ENCODE peak calls at places on chromosomes 3 and 15, in four cellular contexts. Q is WTC11, S is SK-N-SH, N is H1. V is an unnamed sample.

GRCh38 chr3:171260430-171260829 is 199.8 kb downstream of the TNIK start:
- DNase-seq in Q (no peak), S (no peak), N (no peak), V (no peak)

GRCh38 chr3:42803800-42804112 is 534 bp downstream of the HIGD1A start:
- DNase-seq in Q (peak), N (no peak), S (peak), V (peak)

GRCh38 chr3:16243706-16244490 is 20.8 kb downstream of the DPH3 start:
- DNase-seq in S (no peak), Q (no peak), N (no peak), V (no peak)

GRCh38 chr15:59550520-59550919 is 61.1 kb upstream of the GCNT3 start:
- DNase-seq in Q (no peak), N (no peak), S (no peak), V (no peak)

GRCh38 chr3:49199244-49199899 is 28.0 kb downstream of the KLHDC8B start:
- DNase-seq in N (peak), Q (peak), S (peak), V (no peak)

GRCh38 chr3:172127929-172128580 is 88.7 kb downstream of the FNDC3B start:
- DNase-seq in Q (no peak), N (no peak), S (no peak), V (no peak)

GRCh38 chr3:194204036-194204792 is 68.3 kb downstream of the HES1 start:
- DNase-seq in S (no peak), N (peak), Q (peak), V (no peak)

GRCh38 chr15:35393403-35393802 is 152.6 kb downstream of the DPH6 start:
- DNase-seq in N (no peak), S (no peak), Q (no peak), V (no peak)

GRCh38 chr3:186719945-186720739 is 3.0 kb downstream of the KNG1 start:
- DNase-seq in Q (no peak), S (peak), N (no peak), V (peak)

GRCh38 chr15:45126535-45127158 is 3.0 kb downstream of the DUOXA1 start:
- DNase-seq in N (no peak), S (no peak), Q (no peak), V (peak)

GRCh38 chr3:114527036-114527644 is 233.3 kb downstream of the TIGIT start:
- DNase-seq in S (peak), Q (peak), N (no peak), V (peak)

GRCh38 chr3:77042892-77043291 is 3.0 kb downstream of the ROBO2 start:
- DNase-seq in Q (no peak), S (peak), N (no peak), V (no peak)

GRCh38 chr3:7960601-7961000 is 541.0 kb upstream of the LMCD1 start:
- DNase-seq in Q (no peak), S (no peak), N (no peak), V (no peak)

GRCh38 chr3:13040381-13041074 is 32.7 kb downstream of the IQSEC1 start:
- DNase-seq in S (peak), Q (no peak), N (no peak), V (peak)
- TF ChIP-seq TEAD4 in S (no peak), Q (no peak), N (no peak), V (no peak)

DNA sequence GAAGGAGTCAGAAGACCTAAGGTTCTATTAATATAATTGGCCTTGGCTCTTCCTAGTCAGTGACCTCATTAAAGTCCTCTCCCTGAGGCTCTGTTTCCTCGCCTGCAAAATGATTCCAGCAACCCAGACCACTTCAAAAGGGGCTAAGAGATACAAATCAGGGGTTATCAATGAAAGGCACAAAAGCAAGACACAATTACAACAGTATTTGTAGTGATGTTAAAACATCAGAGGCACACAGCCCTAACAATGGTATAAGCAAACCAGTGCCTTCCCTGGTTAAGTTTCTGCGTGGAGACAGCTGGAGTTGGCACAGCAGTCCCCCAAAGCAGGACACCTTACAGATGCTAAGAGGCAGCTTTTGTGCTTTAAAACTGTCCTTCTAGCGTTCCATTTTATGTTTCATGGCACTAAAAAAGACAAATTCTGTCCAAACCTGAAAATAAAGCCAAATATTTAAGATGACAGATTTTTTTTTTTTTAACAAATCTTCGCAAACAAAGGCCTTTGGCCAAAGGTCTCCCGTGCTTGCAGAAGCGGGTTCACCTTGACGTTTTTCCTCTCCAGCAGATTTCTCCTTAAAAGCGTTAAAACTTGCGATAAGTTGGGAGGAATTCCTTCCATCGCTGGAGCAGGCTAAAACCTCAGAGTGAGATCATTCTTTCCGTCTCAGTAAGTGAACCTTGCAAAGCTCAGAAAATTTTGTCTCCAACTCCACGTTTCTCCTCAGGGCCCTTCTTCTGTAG is 1.0 kb downstream of the ZNF280D start:
- DNase-seq in Q (no peak), S (peak), N (no peak), V (no peak)
- TF ChIP-seq TEAD4 in Q (no peak), S (no peak), N (no peak), V (no peak)

GRCh38 chr3:130834476-130834875 is 59.4 kb upstream of the ATP2C1 start:
- DNase-seq in S (no peak), Q (no peak), N (no peak), V (no peak)
- TF ChIP-seq TEAD4 in S (no peak), Q (no peak), N (no peak), V (no peak)

GRCh38 chr15:34365836-34366235 is 1.2 kb downstream of the LPCAT4 start:
- DNase-seq in N (no peak), Q (no peak), S (no peak), V (no peak)

GRCh38 chr15:34365073-34365825 is 1.7 kb downstream of the LPCAT4 start:
- DNase-seq in N (no peak), S (no peak), Q (no peak), V (no peak)

GRCh38 chr15:34364041-34364440 is 3.0 kb downstream of the LPCAT4 start:
- DNase-seq in Q (no peak), S (no peak), N (no peak), V (no peak)

GRCh38 chr15:34367128-34368081 is at the start of gene LPCAT4:
- DNase-seq in N (peak), Q (peak), S (peak), V (peak)

DNA sequence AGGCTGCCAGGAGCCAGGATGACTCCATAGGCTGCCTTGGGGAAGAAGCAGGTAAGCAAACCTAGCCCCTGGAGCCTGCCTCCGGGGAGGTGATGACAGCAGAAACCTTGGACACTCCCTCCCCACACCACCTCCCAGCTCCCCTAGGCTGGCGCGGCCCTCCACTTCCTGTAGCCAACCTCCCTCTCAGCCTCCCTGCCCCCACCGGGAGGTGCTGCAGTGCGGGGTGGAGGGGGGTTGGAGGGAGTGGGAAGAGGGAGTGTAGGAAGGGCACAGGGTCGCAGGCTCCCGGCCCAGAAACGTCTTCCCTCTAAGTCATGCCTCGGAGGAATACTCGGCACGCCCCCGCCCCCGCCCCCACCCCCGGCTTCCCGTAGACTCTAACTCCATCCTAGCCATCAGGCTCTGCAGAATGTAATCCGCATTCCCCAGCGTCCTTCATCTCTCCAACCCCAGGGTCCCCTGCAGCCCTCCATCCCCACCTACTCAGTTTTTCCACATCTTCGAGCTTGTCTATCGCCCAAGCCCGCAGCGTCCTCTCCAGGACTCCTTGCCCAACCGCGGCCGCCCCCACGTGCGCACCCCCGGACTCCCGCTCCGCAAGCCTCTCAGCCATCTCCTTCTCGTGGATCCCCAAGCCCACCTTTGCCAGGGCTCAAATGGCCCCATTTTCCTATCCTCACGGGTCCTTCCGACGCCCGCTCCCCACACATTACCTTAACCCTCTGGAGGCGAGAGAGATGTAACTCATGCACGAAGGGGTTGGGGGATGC is 539 bp downstream of the LPCAT4 start:
- DNase-seq in S (peak), Q (peak), N (peak), V (peak)
- TF ChIP-seq TEAD4 in S (no peak), Q (no peak), N (no peak), V (no peak)

V was measured in K562.